ENCODE peak calls at places on chromosomes 12 and 14, in eight cellular contexts. M is H54; S is activated naive CD4-positive, alpha-beta T cell treated with anti-CD3 and anti-CD28 coated beads for 36 hours; O is stimulated activated naive CD4-positive, alpha-beta T cell; Z is amniotic epithelial cell; J is H1; F is fibroblast of mammary gland; H is NCI-H1694. I is an unnamed sample.

GRCh38 chr14:105430535-105430934 is 10.9 kb downstream of the MTA1 start:
- DNase-seq in M (peak), S (no peak), O (no peak), Z (peak), J (no peak), F (peak), H (no peak), I (no peak)

GRCh38 chr12:92272301-92272964 is 126.8 kb upstream of the BTG1 start:
- DNase-seq in M (no peak), S (no peak), O (no peak), Z (no peak), J (no peak), F (no peak), H (no peak), I (no peak)

GRCh38 chr12:123142518-123142840 is 8.4 kb downstream of the PITPNM2 start:
- DNase-seq in M (no peak), S (no peak), O (no peak), Z (no peak), J (no peak), F (no peak), H (no peak), I (no peak)

GRCh38 chr12:61870658-61871559 is 389.3 kb upstream of the USP15 start:
- DNase-seq in M (no peak), S (peak), O (no peak), Z (no peak), J (no peak), F (peak), H (no peak), I (no peak)

GRCh38 chr14:99177876-99178630 is 93.9 kb downstream of the BCL11B start:
- DNase-seq in M (no peak), S (no peak), O (no peak), Z (no peak), J (peak), F (no peak), H (no peak), I (no peak)

GRCh38 chr12:77401480-77402105 is 336.2 kb upstream of the E2F7 start:
- DNase-seq in M (no peak), S (no peak), O (no peak), Z (no peak), J (no peak), F (no peak), H (no peak), I (no peak)

GRCh38 chr14:23984891-23985607 is 3.7 kb upstream of the DHRS4L2 start:
- DNase-seq in M (no peak), S (no peak), O (no peak), Z (peak), J (no peak), F (peak), H (no peak), I (no peak)

GRCh38 chr14:51518681-51519080 is 133.0 kb upstream of the FRMD6 start:
- DNase-seq in M (no peak), S (no peak), O (no peak), Z (no peak), J (no peak), F (no peak), H (no peak), I (no peak)

GRCh38 chr12:66879392-66879791 is 200.5 kb upstream of the GRIP1 start:
- DNase-seq in M (no peak), S (no peak), O (no peak), Z (no peak), J (no peak), F (no peak), H (no peak), I (no peak)

GRCh38 chr12:113251404-113252070 is 30.3 kb downstream of the TPCN1 start:
- DNase-seq in M (no peak), S (no peak), O (no peak), Z (no peak), J (no peak), F (no peak), H (no peak), I (no peak)

GRCh38 chr12:93108958-93109357 is 179.9 kb upstream of the EEA1 start:
- DNase-seq in M (no peak), S (no peak), O (no peak), Z (peak), J (no peak), F (no peak), H (no peak), I (no peak)

GRCh38 chr12:46124848-46125619 is 134.7 kb upstream of the SCAF11 start:
- DNase-seq in M (peak), S (peak), O (peak), Z (peak), J (no peak), F (peak), H (no peak), I (peak)

GRCh38 chr14:31752867-31753661 is 191.9 kb downstream of the NUBPL start:
- DNase-seq in M (no peak), S (peak), O (no peak), Z (no peak), J (no peak), F (no peak), H (no peak), I (no peak)

GRCh38 chr14:23154876-23155587 is 28.4 kb downstream of the SLC7A8 start:
- DNase-seq in M (peak), S (no peak), O (no peak), Z (peak), J (peak), F (peak), H (peak), I (no peak)

GRCh38 chr12:56941299-56942017 is 7.2 kb upstream of the SDR9C7 start:
- DNase-seq in M (peak), S (no peak), O (no peak), Z (peak), J (peak), F (peak), H (no peak), I (no peak)

GRCh38 chr12:16939871-16940306 is 333.9 kb upstream of the LMO3 start:
- DNase-seq in M (peak), S (peak), O (no peak), Z (peak), J (peak), F (peak), H (peak), I (peak)

GRCh38 chr14:53553221-53553620 is 400.1 kb upstream of the DDHD1 start:
- DNase-seq in M (no peak), S (no peak), O (no peak), Z (no peak), J (no peak), F (no peak), H (no peak), I (no peak)

GRCh38 chr12:27343255-27344000 is 10.8 kb downstream of the BMAL2 start:
- DNase-seq in M (peak), S (no peak), O (no peak), Z (peak), J (no peak), F (peak), H (no peak), I (no peak)

GRCh38 chr12:70733385-70733784 is 96.2 kb upstream of the PTPRB start:
- DNase-seq in M (peak), S (peak), O (no peak), Z (peak), J (no peak), F (peak), H (peak), I (peak)

GRCh38 chr12:109458771-109459208 is 18.3 kb downstream of the KCTD10 start:
- DNase-seq in M (no peak), S (no peak), O (no peak), Z (peak), J (no peak), F (peak), H (no peak), I (no peak)

GRCh38 chr12:26768611-26769603 is 64.1 kb downstream of the ITPR2 start:
- DNase-seq in M (no peak), S (no peak), O (no peak), Z (no peak), J (no peak), F (no peak), H (no peak), I (no peak)

GRCh38 chr14:34906287-34906686 is 31.1 kb upstream of the BAZ1A start:
- DNase-seq in M (no peak), S (no peak), O (no peak), Z (no peak), J (no peak), F (no peak), H (no peak), I (no peak)

GRCh38 chr14:91258021-91258618 is 13.6 kb upstream of the GPR68 start:
- DNase-seq in M (no peak), S (peak), O (no peak), Z (peak), J (no peak), F (peak), H (peak), I (no peak)

GRCh38 chr12:12684375-12685106 is 11.4 kb downstream of the GPR19 start:
- DNase-seq in M (no peak), S (peak), O (no peak), Z (peak), J (peak), F (peak), H (peak), I (peak)

GRCh38 chr12:92945659-92946220 is 16.6 kb upstream of the EEA1 start:
- DNase-seq in M (no peak), S (no peak), O (no peak), Z (peak), J (no peak), F (no peak), H (no peak), I (no peak)

GRCh38 chr12:49945394-49946080 is 5.0 kb upstream of the AQP2 start:
- DNase-seq in M (peak), S (peak), O (peak), Z (peak), J (peak), F (peak), H (peak), I (peak)

GRCh38 chr14:88470542-88471440 is 84.0 kb downstream of the PTPN21 start:
- DNase-seq in M (no peak), S (no peak), O (no peak), Z (peak), J (no peak), F (peak), H (no peak), I (no peak)

GRCh38 chr14:31578266-31578665 is 17.1 kb downstream of the NUBPL start:
- DNase-seq in M (no peak), S (no peak), O (no peak), Z (no peak), J (no peak), F (peak), H (no peak), I (no peak)

GRCh38 chr12:3614806-3615466 is 123.9 kb downstream of the PRMT8 start:
- DNase-seq in M (no peak), S (no peak), O (no peak), Z (no peak), J (no peak), F (no peak), H (peak), I (no peak)

GRCh38 chr12:41211466-41211865 is 23.3 kb downstream of the PDZRN4 start:
- DNase-seq in M (no peak), S (no peak), O (no peak), Z (no peak), J (no peak), F (no peak), H (no peak), I (no peak)

GRCh38 chr12:93009533-93009932 is 80.4 kb upstream of the EEA1 start:
- DNase-seq in M (no peak), S (no peak), O (no peak), Z (no peak), J (no peak), F (no peak), H (no peak), I (no peak)

GRCh38 chr12:12807970-12808702 is 5.0 kb upstream of the DDX47 start:
- DNase-seq in M (no peak), S (peak), O (peak), Z (no peak), J (no peak), F (peak), H (no peak), I (no peak)

GRCh38 chr12:52871291-52871961 is 22.6 kb upstream of the KRT78 start:
- DNase-seq in M (peak), S (no peak), O (no peak), Z (peak), J (no peak), F (peak), H (peak), I (no peak)

GRCh38 chr12:1429980-1430379 is 164.4 kb downstream of the FBXL14 start:
- DNase-seq in M (peak), S (no peak), O (no peak), Z (peak), J (no peak), F (peak), H (no peak), I (no peak)